ENCODE peak calls at places on chromosome 5, in four cellular contexts. G is WTC11, P is HepG2, J is SK-N-SH. U is an unnamed sample.

GRCh38 chr5:77957516-77957915 is 181.4 kb upstream of the TBCA start:
- DNase-seq in J (no peak), P (no peak), G (peak), U (no peak)

GRCh38 chr5:25458628-25459027 is 813.9 kb upstream of the CDH10 start:
- DNase-seq in G (no peak), P (no peak), J (no peak), U (no peak)

GRCh38 chr5:80711938-80712337 is 57.2 kb upstream of the DHFR start:
- DNase-seq in J (peak), P (peak), G (peak), U (peak)

GRCh38 chr5:100902406-100903035 is 561 bp downstream of the ST8SIA4 start:
- DNase-seq in G (no peak), P (no peak), J (no peak), U (no peak)

GRCh38 chr5:6403416-6403815 is 25.1 kb upstream of the MED10 start:
- DNase-seq in J (no peak), P (no peak), G (no peak), U (no peak)

GRCh38 chr5:163916376-163916775 is 411.0 kb downstream of the MAT2B start:
- DNase-seq in G (no peak), P (no peak), J (no peak), U (no peak)

GRCh38 chr5:179321206-179321987 is 23.9 kb downstream of the ADAMTS2 start:
- DNase-seq in G (peak), P (no peak), J (no peak), U (no peak)

GRCh38 chr5:41747291-41747690 is 122.9 kb downstream of the OXCT1 start:
- DNase-seq in G (no peak), J (peak), P (no peak), U (no peak)

GRCh38 chr5:78504726-78505431 is 143.7 kb downstream of the LHFPL2 start:
- DNase-seq in G (no peak), P (no peak), J (peak), U (no peak)

GRCh38 chr5:135588299-135588698 is 9.5 kb upstream of the CXCL14 start:
- DNase-seq in J (no peak), P (no peak), G (no peak), U (no peak)

GRCh38 chr5:172775326-172776234 is 4.6 kb upstream of the DUSP1 start:
- DNase-seq in G (no peak), P (peak), J (no peak), U (no peak)

GRCh38 chr5:102903074-102903871 is 148.2 kb downstream of the PAM start:
- DNase-seq in J (no peak), P (no peak), G (no peak), U (no peak)

GRCh38 chr5:135131801-135132675 is 98.0 kb upstream of the PITX1 start:
- DNase-seq in J (no peak), G (no peak), P (no peak), U (no peak)

GRCh38 chr5:15929616-15930303 is 249.8 kb downstream of the MARCHF11 start:
- DNase-seq in G (no peak), P (no peak), J (no peak), U (no peak)

GRCh38 chr5:149410071-149410470 is 31.0 kb upstream of the IL17B start:
- DNase-seq in J (no peak), P (no peak), G (no peak), U (no peak)

GRCh38 chr5:172634106-172634899 is 6.8 kb upstream of the NEURL1B start:
- DNase-seq in J (no peak), P (no peak), G (no peak), U (no peak)

GRCh38 chr5:176737001-176737745 is 73.2 kb upstream of the UNC5A start:
- DNase-seq in P (no peak), G (no peak), J (peak), U (no peak)

GRCh38 chr5:132813599-132814440 is 718 bp downstream of the SOWAHA start:
- DNase-seq in J (peak), P (no peak), G (peak), U (no peak)

GRCh38 chr5:17277907-17278306 is 60.5 kb downstream of the BASP1 start:
- DNase-seq in P (no peak), G (no peak), J (no peak), U (no peak)

GRCh38 chr5:148619484-148619883 is 34.8 kb downstream of the HTR4 start:
- DNase-seq in J (no peak), G (no peak), P (no peak), U (no peak)

GRCh38 chr5:83509535-83509934 is 38.0 kb downstream of the VCAN start:
- DNase-seq in G (no peak), J (peak), P (no peak), U (peak)

GRCh38 chr5:74357827-74358226 is 282.7 kb downstream of the ENC1 start:
- DNase-seq in P (no peak), G (no peak), J (no peak), U (no peak)

GRCh38 chr5:15249152-15249551 is 250.8 kb upstream of the FBXL7 start:
- DNase-seq in J (no peak), P (no peak), G (no peak), U (no peak)

GRCh38 chr5:40507095-40507494 is 172.6 kb upstream of the PTGER4 start:
- DNase-seq in G (no peak), J (no peak), P (no peak), U (no peak)

GRCh38 chr5:171615201-171616001 is 170.2 kb upstream of the SMIM23 start:
- DNase-seq in G (peak), J (peak), P (no peak), U (no peak)

GRCh38 chr5:8577792-8578191 is 708.8 kb downstream of the MTRR start:
- DNase-seq in J (no peak), G (no peak), P (no peak), U (no peak)

GRCh38 chr5:91140657-91141056 is 242.5 kb downstream of the ARRDC3 start:
- DNase-seq in J (no peak), G (no peak), P (no peak), U (no peak)

GRCh38 chr5:77546-77945 is 14.4 kb upstream of the PLEKHG4B start:
- DNase-seq in G (no peak), P (no peak), J (no peak), U (no peak)

GRCh38 chr5:159094745-159095144 is 5.0 kb downstream of the EBF1 start:
- DNase-seq in J (peak), P (peak), G (peak), U (peak)
- TF ChIP-seq FOXJ3 in J (no peak), P (no peak), G (no peak), U (no peak)

GRCh38 chr5:61159841-61160240 is 2.4 kb downstream of the SMIM15 start:
- DNase-seq in J (no peak), P (no peak), G (no peak), U (peak)

GRCh38 chr5:61162832-61163567 is 732 bp upstream of the SMIM15 start:
- DNase-seq in P (peak), G (no peak), J (peak), U (no peak)

GRCh38 chr5:61160497-61160896 is 1.8 kb downstream of the SMIM15 start:
- DNase-seq in P (no peak), G (no peak), J (no peak), U (no peak)

GRCh38 chr5:61163905-61164304 is 1.6 kb upstream of the SMIM15 start:
- DNase-seq in J (peak), P (no peak), G (peak), U (no peak)

DNA sequence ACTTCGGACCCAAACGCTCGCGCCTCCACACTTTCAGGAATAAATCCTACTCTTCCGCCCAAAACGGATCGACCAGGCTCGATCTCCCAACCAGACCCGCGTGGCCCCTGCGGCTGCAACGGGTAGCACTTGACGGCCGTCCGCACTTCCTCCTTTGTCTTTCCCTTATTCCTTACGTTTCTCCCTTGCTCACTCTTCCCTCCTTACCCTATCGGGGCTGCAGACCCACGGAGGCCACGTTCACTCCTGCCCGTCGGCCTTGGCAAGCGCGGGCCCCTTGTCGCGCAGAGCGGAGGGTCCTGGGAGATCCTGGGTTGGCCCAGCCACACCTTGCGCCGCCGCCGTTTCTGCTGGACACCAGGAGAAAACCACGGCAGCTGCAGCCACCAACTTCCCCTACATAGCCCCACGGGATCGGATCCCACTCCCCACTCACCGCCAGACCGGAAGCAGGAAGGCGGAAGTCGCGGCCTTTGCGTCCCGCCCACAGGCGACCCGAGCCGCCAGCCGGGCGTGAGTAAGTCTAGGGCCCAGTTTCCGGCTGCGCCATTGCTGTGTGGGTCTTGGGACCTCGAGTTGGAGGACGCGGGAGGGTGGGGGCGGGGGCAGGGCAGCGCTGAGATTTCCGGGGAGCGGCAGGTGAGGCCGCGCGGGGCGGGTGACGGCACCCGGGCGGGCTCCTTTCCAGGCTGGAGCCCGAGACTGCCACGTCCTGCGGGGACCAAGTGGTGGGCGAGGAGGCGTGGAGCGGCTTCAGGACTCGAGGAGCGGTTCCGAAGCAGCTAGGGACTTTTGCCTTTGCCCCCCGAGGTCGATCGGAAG is at the start of gene SMIM15:
- DNase-seq in J (peak), P (peak), G (peak), U (peak)
- TF ChIP-seq FOXJ3 in J (peak), P (no peak), G (no peak), U (no peak)

GRCh38 chr5:143653256-143653655 is 158.7 kb upstream of the HMHB1 start:
- DNase-seq in P (no peak), G (no peak), J (no peak), U (no peak)

GRCh38 chr5:143653766-143654282 is 158.1 kb upstream of the HMHB1 start:
- DNase-seq in J (no peak), G (no peak), P (no peak), U (no peak)

GRCh38 chr5:143659614-143660238 is 152.2 kb upstream of the HMHB1 start:
- DNase-seq in G (no peak), J (no peak), P (peak), U (no peak)

GRCh38 chr5:143662020-143662419 is 149.9 kb upstream of the HMHB1 start:
- DNase-seq in J (no peak), G (no peak), P (no peak), U (no peak)

DNA sequence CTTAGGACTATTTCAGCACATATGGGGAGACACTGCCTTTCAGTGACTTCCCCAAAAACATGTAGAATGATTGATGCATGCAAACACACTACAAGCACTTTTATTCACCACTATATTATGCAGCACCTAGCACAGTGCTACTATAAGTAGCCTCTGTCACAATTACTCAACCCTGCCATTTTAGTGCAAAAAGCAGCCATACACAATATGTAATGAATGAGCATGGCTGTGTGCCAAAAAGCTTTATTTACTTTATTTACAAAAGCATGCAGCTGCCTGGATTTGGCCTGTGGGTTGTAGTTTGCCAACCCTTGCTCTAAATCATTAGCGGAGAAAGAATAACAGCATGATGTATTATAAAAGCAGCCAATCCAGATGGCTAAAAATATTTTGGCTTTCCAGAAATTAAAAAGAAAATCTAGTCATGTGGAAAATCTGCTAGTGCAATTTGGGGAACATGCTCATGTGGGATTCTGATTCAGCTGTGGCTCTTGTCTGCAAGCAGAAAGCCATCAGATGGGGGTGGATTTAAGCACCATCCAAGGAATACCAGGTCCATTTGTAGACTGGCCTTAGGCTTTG is 154.1 kb upstream of the HMHB1 start:
- DNase-seq in J (no peak), P (peak), G (no peak), U (no peak)
- TF ChIP-seq FOXJ3 in J (no peak), P (no peak), G (no peak), U (no peak)

GRCh38 chr5:107424461-107424860 is 246.3 kb downstream of the EFNA5 start:
- DNase-seq in G (no peak), J (no peak), P (no peak), U (no peak)

GRCh38 chr5:107425541-107426031 is 245.2 kb downstream of the EFNA5 start:
- DNase-seq in P (no peak), J (no peak), G (no peak), U (no peak)

GRCh38 chr5:107418902-107419301 is 251.8 kb downstream of the EFNA5 start:
- DNase-seq in P (no peak), J (no peak), G (no peak), U (no peak)

GRCh38 chr5:107419498-107419897 is 251.2 kb downstream of the EFNA5 start:
- DNase-seq in G (no peak), J (no peak), P (no peak), U (no peak)

GRCh38 chr5:107422494-107422893 is 248.2 kb downstream of the EFNA5 start:
- DNase-seq in J (no peak), P (no peak), G (no peak), U (no peak)
- TF ChIP-seq FOXJ3 in J (no peak), P (no peak), G (no peak), U (no peak)

DNA sequence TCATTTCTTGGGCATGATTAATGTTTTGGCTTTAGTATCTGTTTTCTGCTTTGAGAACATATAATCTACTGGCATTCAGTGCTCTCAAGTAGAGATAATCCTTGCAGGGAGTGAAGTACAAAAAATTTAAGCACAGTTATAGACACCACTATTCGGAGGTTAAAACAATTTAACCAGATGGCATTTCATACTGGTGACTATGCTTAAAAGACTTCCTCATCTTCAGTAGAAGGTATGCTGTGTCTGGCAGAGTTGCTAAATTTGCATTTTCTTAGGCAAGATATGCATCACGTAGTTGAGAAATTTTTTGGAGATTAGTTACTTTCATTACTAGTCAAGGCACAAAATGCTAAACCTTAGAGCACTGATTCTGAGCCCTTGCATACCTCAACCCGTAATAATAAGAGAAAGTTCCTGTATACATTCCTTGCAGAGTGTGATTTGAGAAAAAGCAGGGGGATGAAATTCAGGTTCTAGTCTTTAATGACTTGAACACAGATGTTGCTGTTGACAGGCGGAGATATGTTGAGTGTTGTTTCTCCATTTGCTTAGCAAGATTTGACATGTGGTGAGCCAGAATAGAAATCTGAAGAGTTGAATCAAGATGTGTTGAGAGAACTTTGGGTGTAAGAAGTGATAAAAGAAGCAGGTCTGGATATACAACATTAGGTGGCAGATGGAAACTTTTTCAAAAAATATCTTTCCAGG is 70.8 kb upstream of the STARD4 start:
- DNase-seq in G (no peak), P (no peak), J (no peak), U (no peak)
- TF ChIP-seq FOXJ3 in G (no peak), P (no peak), J (no peak), U (no peak)

GRCh38 chr5:92513067-92513466 is 1068.0 kb downstream of the NR2F1-AS1 start:
- DNase-seq in G (no peak), J (no peak), P (no peak), U (no peak)
- TF ChIP-seq FOXJ3 in G (no peak), J (no peak), P (no peak), U (no peak)

DNA sequence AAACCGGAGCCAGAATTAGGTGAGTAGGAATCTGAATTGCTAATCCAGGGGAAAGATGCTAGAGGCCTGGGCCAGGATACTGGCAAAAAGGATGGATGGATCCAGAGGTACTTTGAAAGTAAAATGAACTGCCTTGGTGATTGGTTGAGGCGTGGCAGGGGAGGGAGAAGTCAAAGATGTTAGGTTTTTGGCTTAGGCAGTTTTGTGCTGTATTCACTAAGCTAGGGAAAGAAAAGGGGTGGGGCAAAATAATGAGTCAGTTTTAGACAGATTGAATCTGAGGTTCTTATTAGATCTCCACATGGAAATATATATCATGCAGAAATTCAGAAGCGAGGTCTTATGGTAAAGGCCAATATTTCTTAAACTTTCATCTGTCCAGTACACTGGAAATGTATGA is 3.6 kb downstream of the LRRC70 start:
- DNase-seq in G (no peak), J (no peak), P (no peak), U (no peak)
- TF ChIP-seq FOXJ3 in G (no peak), J (no peak), P (no peak), U (no peak)

DNA sequence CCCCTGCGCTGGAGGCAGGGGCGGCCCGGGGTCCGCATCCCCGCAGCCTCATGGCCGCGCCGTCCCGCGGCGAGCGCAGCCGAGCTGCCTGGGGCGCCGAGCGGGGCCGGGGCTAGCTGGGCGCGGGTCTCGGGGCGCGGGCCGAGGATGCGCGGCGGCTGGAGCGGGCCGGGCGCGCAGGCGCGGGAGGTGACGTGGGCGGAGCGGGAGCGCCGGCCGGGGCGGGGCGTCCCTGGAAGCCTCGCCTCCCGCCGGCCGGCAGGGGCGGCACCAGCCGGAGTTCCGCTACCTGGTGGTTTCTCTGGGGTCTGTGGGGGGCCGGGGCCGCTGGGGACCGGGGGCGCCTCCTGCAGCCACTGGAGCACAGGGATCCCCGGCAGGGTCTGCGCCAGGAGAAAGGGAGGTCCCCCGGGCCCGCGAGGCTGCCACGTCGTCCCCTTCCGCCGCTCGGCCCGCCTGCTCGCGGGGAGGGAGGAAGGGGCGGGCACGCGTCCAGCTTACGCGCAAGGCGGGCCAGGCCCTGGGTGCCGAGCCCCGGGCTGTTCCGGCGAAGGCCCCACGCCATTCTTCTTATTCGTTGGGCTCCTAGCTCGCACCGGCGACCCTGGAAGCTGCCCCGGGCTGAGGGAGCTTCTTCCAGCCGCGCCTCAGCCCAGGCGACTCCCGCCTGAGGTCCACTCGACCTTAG is at the start of gene LPCAT1:
- DNase-seq in J (peak), P (peak), G (peak), U (peak)
- TF ChIP-seq FOXJ3 in J (no peak), P (no peak), G (no peak), U (no peak)

DNA sequence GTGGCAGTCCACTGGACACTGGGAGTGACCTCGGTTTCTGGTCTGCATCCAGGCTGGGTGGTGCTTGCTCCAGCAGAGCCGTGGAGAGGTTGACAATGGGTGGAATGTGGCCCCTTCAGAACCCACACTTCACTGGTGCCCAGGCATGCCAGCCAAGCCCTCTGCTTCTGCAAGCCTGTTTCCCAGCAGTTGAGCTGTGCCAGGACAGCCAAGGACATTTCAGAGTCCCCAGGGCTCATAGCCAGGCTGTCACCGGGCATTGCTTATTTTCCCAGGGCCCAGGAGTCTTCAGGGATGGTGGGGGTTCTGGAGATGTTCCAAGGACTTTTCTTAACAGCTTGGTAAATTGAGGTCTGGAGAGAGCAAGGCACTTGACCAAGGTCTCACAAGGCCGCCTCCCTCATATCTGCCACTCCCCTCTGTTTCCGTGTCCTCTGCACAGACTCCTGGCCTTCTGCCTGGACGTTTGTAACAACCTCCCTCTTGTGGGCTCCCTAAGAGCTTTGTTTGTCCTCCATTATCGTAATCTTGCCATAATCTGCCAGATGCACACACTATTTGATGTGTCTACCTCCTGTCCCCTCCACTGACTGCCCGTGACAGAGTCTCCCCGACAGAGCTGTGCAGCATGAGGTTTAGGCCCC is 3.8 kb upstream of the NDST1 start:
- DNase-seq in J (peak), G (no peak), P (peak), U (peak)
- TF ChIP-seq FOXJ3 in J (peak), G (no peak), P (no peak), U (no peak)